ENCODE peak calls at places on chromosomes 13 and 19, in nine cellular contexts. One of them, this sample, is unnamed.

GRCh38 chr19:35063940-35064818 is 22.7 kb downstream of the HPN start:
- DNase-seq in iris pigment epithelial cell: peak
- DNase-seq in amniotic stem cell: no peak
- DNase-seq in stimulated activated CD4-positive, alpha-beta T cell treated with anti-CD3 and anti-CD28 coated beads, Interleukin-2, amount 100 ng/mL, for 48 hours: no peak
- DNase-seq in memory B cell: no peak
- DNase-seq in NCI-H345: no peak
- DNase-seq in lower leg skin: no peak
- DNase-seq in A549: peak
- DNase-seq in naive thymus-derived CD8-positive, alpha-beta T cell: no peak
- DNase-seq in this sample: peak

GRCh38 chr13:62537593-62537992 is 1121.9 kb upstream of the PCDH20 start:
- DNase-seq in iris pigment epithelial cell: no peak
- DNase-seq in amniotic stem cell: no peak
- DNase-seq in stimulated activated CD4-positive, alpha-beta T cell treated with anti-CD3 and anti-CD28 coated beads, Interleukin-2, amount 100 ng/mL, for 48 hours: no peak
- DNase-seq in memory B cell: no peak
- DNase-seq in NCI-H345: peak
- DNase-seq in lower leg skin: no peak
- DNase-seq in A549: no peak
- DNase-seq in naive thymus-derived CD8-positive, alpha-beta T cell: no peak
- DNase-seq in this sample: no peak

GRCh38 chr13:93244918-93245280 is 18.3 kb downstream of the GPC6 start:
- DNase-seq in iris pigment epithelial cell: peak
- DNase-seq in amniotic stem cell: no peak
- DNase-seq in stimulated activated CD4-positive, alpha-beta T cell treated with anti-CD3 and anti-CD28 coated beads, Interleukin-2, amount 100 ng/mL, for 48 hours: no peak
- DNase-seq in memory B cell: no peak
- DNase-seq in NCI-H345: no peak
- DNase-seq in lower leg skin: no peak
- DNase-seq in A549: no peak
- DNase-seq in naive thymus-derived CD8-positive, alpha-beta T cell: no peak
- DNase-seq in this sample: no peak

GRCh38 chr13:111365149-111366005 is 44.9 kb downstream of the TEX29 start:
- DNase-seq in iris pigment epithelial cell: no peak
- DNase-seq in amniotic stem cell: no peak
- DNase-seq in stimulated activated CD4-positive, alpha-beta T cell treated with anti-CD3 and anti-CD28 coated beads, Interleukin-2, amount 100 ng/mL, for 48 hours: no peak
- DNase-seq in memory B cell: no peak
- DNase-seq in NCI-H345: no peak
- DNase-seq in lower leg skin: no peak
- DNase-seq in A549: no peak
- DNase-seq in naive thymus-derived CD8-positive, alpha-beta T cell: no peak
- DNase-seq in this sample: no peak

GRCh38 chr13:101026736-101027398 is 352.3 kb upstream of the TMTC4 start:
- DNase-seq in iris pigment epithelial cell: no peak
- DNase-seq in amniotic stem cell: no peak
- DNase-seq in stimulated activated CD4-positive, alpha-beta T cell treated with anti-CD3 and anti-CD28 coated beads, Interleukin-2, amount 100 ng/mL, for 48 hours: no peak
- DNase-seq in memory B cell: no peak
- DNase-seq in NCI-H345: no peak
- DNase-seq in lower leg skin: no peak
- DNase-seq in A549: no peak
- DNase-seq in naive thymus-derived CD8-positive, alpha-beta T cell: no peak
- DNase-seq in this sample: no peak

GRCh38 chr19:16566161-16566560 is 6.1 kb downstream of the SLC35E1 start:
- DNase-seq in iris pigment epithelial cell: no peak
- DNase-seq in amniotic stem cell: no peak
- DNase-seq in stimulated activated CD4-positive, alpha-beta T cell treated with anti-CD3 and anti-CD28 coated beads, Interleukin-2, amount 100 ng/mL, for 48 hours: peak
- DNase-seq in memory B cell: no peak
- DNase-seq in NCI-H345: no peak
- DNase-seq in lower leg skin: peak
- DNase-seq in A549: no peak
- DNase-seq in naive thymus-derived CD8-positive, alpha-beta T cell: peak
- DNase-seq in this sample: no peak

GRCh38 chr19:55473201-55473600 is 3.2 kb upstream of the ZNF628 start:
- DNase-seq in iris pigment epithelial cell: no peak
- DNase-seq in amniotic stem cell: no peak
- DNase-seq in stimulated activated CD4-positive, alpha-beta T cell treated with anti-CD3 and anti-CD28 coated beads, Interleukin-2, amount 100 ng/mL, for 48 hours: no peak
- DNase-seq in memory B cell: no peak
- DNase-seq in NCI-H345: no peak
- DNase-seq in lower leg skin: no peak
- DNase-seq in A549: no peak
- DNase-seq in naive thymus-derived CD8-positive, alpha-beta T cell: no peak
- DNase-seq in this sample: no peak

GRCh38 chr13:52849727-52850395 is 1.4 kb upstream of the PCDH8 start:
- DNase-seq in iris pigment epithelial cell: no peak
- DNase-seq in amniotic stem cell: no peak
- DNase-seq in stimulated activated CD4-positive, alpha-beta T cell treated with anti-CD3 and anti-CD28 coated beads, Interleukin-2, amount 100 ng/mL, for 48 hours: no peak
- DNase-seq in memory B cell: no peak
- DNase-seq in NCI-H345: no peak
- DNase-seq in lower leg skin: no peak
- DNase-seq in A549: no peak
- DNase-seq in naive thymus-derived CD8-positive, alpha-beta T cell: no peak
- DNase-seq in this sample: no peak

GRCh38 chr13:35210234-35210633 is 266.3 kb downstream of the MAB21L1 start:
- DNase-seq in iris pigment epithelial cell: peak
- DNase-seq in amniotic stem cell: no peak
- DNase-seq in stimulated activated CD4-positive, alpha-beta T cell treated with anti-CD3 and anti-CD28 coated beads, Interleukin-2, amount 100 ng/mL, for 48 hours: no peak
- DNase-seq in memory B cell: no peak
- DNase-seq in NCI-H345: no peak
- DNase-seq in lower leg skin: no peak
- DNase-seq in A549: no peak
- DNase-seq in naive thymus-derived CD8-positive, alpha-beta T cell: no peak
- DNase-seq in this sample: no peak

GRCh38 chr19:2426661-2427322 is 594 bp downstream of the TIMM13 start:
- DNase-seq in iris pigment epithelial cell: peak
- DNase-seq in amniotic stem cell: no peak
- DNase-seq in stimulated activated CD4-positive, alpha-beta T cell treated with anti-CD3 and anti-CD28 coated beads, Interleukin-2, amount 100 ng/mL, for 48 hours: peak
- DNase-seq in memory B cell: no peak
- DNase-seq in NCI-H345: peak
- DNase-seq in lower leg skin: no peak
- DNase-seq in A549: peak
- DNase-seq in naive thymus-derived CD8-positive, alpha-beta T cell: peak
- DNase-seq in this sample: no peak

GRCh38 chr13:36915106-36915505 is 4.9 kb downstream of the SMAD9 start:
- DNase-seq in iris pigment epithelial cell: no peak
- DNase-seq in amniotic stem cell: no peak
- DNase-seq in stimulated activated CD4-positive, alpha-beta T cell treated with anti-CD3 and anti-CD28 coated beads, Interleukin-2, amount 100 ng/mL, for 48 hours: no peak
- DNase-seq in memory B cell: no peak
- DNase-seq in NCI-H345: peak
- DNase-seq in lower leg skin: no peak
- DNase-seq in A549: no peak
- DNase-seq in naive thymus-derived CD8-positive, alpha-beta T cell: no peak
- DNase-seq in this sample: no peak

GRCh38 chr19:6113616-6114188 is 3.4 kb upstream of the RFX2 start:
- DNase-seq in iris pigment epithelial cell: no peak
- DNase-seq in amniotic stem cell: no peak
- DNase-seq in stimulated activated CD4-positive, alpha-beta T cell treated with anti-CD3 and anti-CD28 coated beads, Interleukin-2, amount 100 ng/mL, for 48 hours: no peak
- DNase-seq in memory B cell: no peak
- DNase-seq in NCI-H345: no peak
- DNase-seq in lower leg skin: no peak
- DNase-seq in A549: no peak
- DNase-seq in naive thymus-derived CD8-positive, alpha-beta T cell: no peak
- DNase-seq in this sample: no peak

This sample was measured in non-pigmented ciliary epithelial cell.